ENCODE peak calls at places on chromosome 20, in six cellular contexts. K is lower lobe of right lung, F is IMR-90, X is astrocyte, S is brain microvascular endothelial cell, T is mesendoderm. L is an unnamed sample.

GRCh38 chr20:58706150-58706892 is 13.7 kb downstream of the NPEPL1 start:
- DNase-seq in T (no peak), F (no peak), X (no peak), K (no peak), S (no peak), L (no peak)

GRCh38 chr20:22533823-22534751 is 50.3 kb downstream of the FOXA2 start:
- DNase-seq in T (no peak), K (no peak), S (no peak), F (no peak), X (no peak), L (no peak)

GRCh38 chr20:10523438-10523837 is 88.3 kb downstream of the SLX4IP start:
- DNase-seq in F (no peak), S (no peak), T (no peak), K (no peak), X (no peak), L (no peak)

GRCh38 chr20:36465109-36466080 is 75.9 kb upstream of the MYL9 start:
- DNase-seq in T (peak; percentile 95), X (peak; percentile 83), K (no peak), F (peak; percentile 88), S (peak; percentile 86), L (peak; percentile 96)

GRCh38 chr20:58246346-58246745 is 17.9 kb upstream of the ANKRD60 start:
- DNase-seq in T (peak; percentile 72), X (peak; percentile 17), F (no peak), S (peak; percentile 29), K (no peak), L (no peak)

GRCh38 chr20:3628502-3629314 is 34.5 kb downstream of the GFRA4 start:
- DNase-seq in K (no peak), F (no peak), T (no peak), S (no peak), X (no peak), L (no peak)

GRCh38 chr20:8633366-8633765 is 435.5 kb upstream of the PLCB4 start:
- DNase-seq in F (peak; percentile 59), K (no peak), S (peak; percentile 25), X (peak; percentile 33), T (no peak), L (peak; percentile 26)

GRCh38 chr20:34375977-34376430 is 12.9 kb downstream of the ITCH start:
- DNase-seq in F (no peak), S (no peak), T (no peak), X (no peak), K (no peak), L (no peak)

GRCh38 chr20:36950432-36951197 is 893 bp downstream of the SAMHD1 start:
- DNase-seq in F (peak; percentile 22), K (peak; percentile 61), T (peak; percentile 45), X (no peak), S (peak; percentile 2), L (peak; percentile 33)

GRCh38 chr20:43431120-43431519 is 26.6 kb upstream of the SRSF6 start:
- DNase-seq in F (no peak), X (no peak), S (no peak), T (no peak), K (no peak), L (no peak)

GRCh38 chr20:49699200-49699992 is 14.3 kb downstream of the B4GALT5 start:
- DNase-seq in K (no peak), X (peak; percentile 81), T (no peak), F (peak; percentile 67), S (peak; percentile 75), L (no peak)

GRCh38 chr20:44629017-44629385 is 22.5 kb downstream of the ADA start:
- DNase-seq in T (no peak), X (no peak), F (no peak), K (no peak), S (no peak), L (no peak)

GRCh38 chr20:44627364-44628010 is 24.0 kb downstream of the ADA start:
- DNase-seq in F (no peak), K (no peak), X (no peak), T (peak; percentile 50), S (no peak), L (no peak)

GRCh38 chr20:44626278-44626677 is 25.2 kb downstream of the ADA start:
- DNase-seq in F (no peak), S (no peak), X (no peak), K (no peak), T (no peak), L (no peak)

GRCh38 chr20:44632103-44632752 is 19.3 kb downstream of the ADA start:
- DNase-seq in F (no peak), X (no peak), K (no peak), T (no peak), S (no peak), L (no peak)

GRCh38 chr20:44629542-44629941 is 22.0 kb downstream of the ADA start:
- DNase-seq in K (no peak), S (no peak), T (no peak), F (no peak), X (no peak), L (no peak)
- H3K36me3 ChIP-seq in K (peaks cover 3% of the 10 kb centered on the region), S (no peaks in the 10 kb centered on the region), T (no peaks in the 10 kb centered on the region), F (peaks cover 1% of the 10 kb centered on the region), X (no peaks in the 10 kb centered on the region), L (peaks cover 7% of the 10 kb centered on the region)

GRCh38 chr20:51299413-51299812 is 243.1 kb downstream of the NFATC2 start:
- DNase-seq in T (no peak), K (no peak), X (no peak), S (no peak), F (no peak), L (no peak)

GRCh38 chr20:51301026-51301425 is 241.5 kb downstream of the NFATC2 start:
- DNase-seq in F (no peak), S (no peak), T (no peak), X (no peak), K (no peak), L (no peak)

GRCh38 chr20:51298141-51298540 is 244.4 kb downstream of the NFATC2 start:
- DNase-seq in F (no peak), S (no peak), T (no peak), K (no peak), X (no peak), L (no peak)

GRCh38 chr20:51303731-51304670 is 238.5 kb downstream of the NFATC2 start:
- DNase-seq in X (no peak), T (no peak), F (no peak), K (no peak), S (no peak), L (no peak)

GRCh38 chr20:51300104-51300503 is 242.4 kb downstream of the NFATC2 start:
- DNase-seq in T (no peak), F (no peak), X (no peak), S (no peak), K (no peak), L (no peak)
- H3K4me3 ChIP-seq in T (peak overlapping the region; percentile 37), F (no peak overlapping the region), X (no peak overlapping the region), S (no peak overlapping the region), K (no peak overlapping the region), L (no peak overlapping the region)

DNA sequence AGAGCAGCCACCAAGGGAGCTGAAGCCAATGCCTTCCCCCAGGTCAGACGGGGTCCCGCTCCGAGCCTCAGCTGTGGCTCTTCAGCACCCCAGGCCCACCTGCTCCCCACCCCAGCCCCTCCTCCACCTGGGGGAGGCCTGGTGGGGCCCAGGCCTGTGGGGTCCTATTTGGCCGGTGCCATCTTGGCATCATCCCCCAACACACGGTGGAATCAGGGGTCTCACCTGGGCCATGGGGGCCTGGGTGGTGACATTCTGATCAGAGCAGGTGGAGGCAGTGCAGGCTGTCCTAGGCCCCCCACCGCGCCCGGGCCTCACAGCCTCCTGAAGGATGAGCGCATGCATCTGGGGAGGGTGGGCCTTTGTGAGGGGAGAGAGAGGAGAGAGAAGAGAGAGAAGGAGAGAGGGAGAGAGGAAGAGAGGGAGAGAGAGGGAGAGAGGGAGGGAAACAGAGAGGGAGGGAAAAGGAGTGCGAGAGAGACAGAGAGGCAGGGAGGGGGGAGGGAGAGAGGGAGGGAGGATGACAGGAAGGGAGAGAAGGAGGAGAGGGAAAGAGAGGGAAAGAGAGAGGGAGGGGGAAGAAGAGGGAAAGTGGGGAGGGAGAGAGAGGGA is 23.9 kb upstream of the RBBP8NL start:
- DNase-seq in F (no peak), X (no peak), K (no peak), S (no peak), T (peak; percentile 26), L (no peak)
- H3K27me3 ChIP-seq in F (peaks cover 45% of the 10 kb centered on the region), X (peaks cover 9% of the 10 kb centered on the region), K (peaks cover 56% of the 10 kb centered on the region), S (no peaks in the 10 kb centered on the region), T (no peaks in the 10 kb centered on the region), L (no peaks in the 10 kb centered on the region)

GRCh38 chr20:51790256-51790655 is 12.1 kb downstream of the SALL4 start:
- DNase-seq in K (no peak), T (no peak), F (no peak), X (no peak), S (no peak), L (no peak)
- H3K36me3 ChIP-seq in K (no peaks in the 10 kb centered on the region), T (peaks cover 35% of the 10 kb centered on the region), F (no peaks in the 10 kb centered on the region), X (no peaks in the 10 kb centered on the region), S (no peaks in the 10 kb centered on the region), L (no peaks in the 10 kb centered on the region)

DNA sequence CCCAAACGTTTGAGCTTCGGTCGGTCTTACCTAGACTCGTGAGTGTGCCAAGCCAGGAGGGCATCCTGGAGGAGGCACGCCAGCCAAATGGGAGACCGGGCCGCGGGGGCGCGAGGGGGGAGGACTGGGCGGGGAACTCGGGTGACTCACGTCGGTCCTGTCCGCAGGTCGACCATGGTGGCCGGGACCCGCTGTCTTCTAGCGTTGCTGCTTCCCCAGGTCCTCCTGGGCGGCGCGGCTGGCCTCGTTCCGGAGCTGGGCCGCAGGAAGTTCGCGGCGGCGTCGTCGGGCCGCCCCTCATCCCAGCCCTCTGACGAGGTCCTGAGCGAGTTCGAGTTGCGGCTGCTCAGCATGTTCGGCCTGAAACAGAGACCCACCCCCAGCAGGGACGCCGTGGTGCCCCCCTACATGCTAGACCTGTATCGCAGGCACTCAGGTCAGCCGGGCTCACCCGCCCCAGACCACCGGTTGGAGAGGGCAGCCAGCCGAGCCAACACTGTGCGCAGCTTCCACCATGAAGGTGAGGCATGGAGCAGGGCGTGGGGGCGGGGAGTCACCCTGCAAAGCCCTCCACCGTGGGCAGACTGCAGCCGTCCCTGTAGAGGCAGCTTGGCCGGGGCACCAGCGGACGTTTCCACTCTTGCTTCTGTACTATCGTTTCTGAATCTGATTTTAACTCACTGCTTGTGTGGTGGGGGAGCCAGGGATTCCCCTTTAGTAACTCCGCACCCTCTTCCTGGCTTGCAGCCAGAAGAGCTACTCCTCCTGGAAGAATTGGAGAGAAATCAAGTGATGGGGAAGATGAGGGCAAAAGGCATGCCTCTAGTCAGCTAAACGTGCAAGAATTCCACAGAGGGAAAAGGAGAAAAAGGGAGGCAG is 2.7 kb downstream of the BMP2 start:
- DNase-seq in X (peak; percentile 23), S (peak; percentile 14), T (peak; percentile 82), F (no peak), K (peak; percentile 76), L (no peak)
- H3K4me3 ChIP-seq in X (peak overlapping the region; percentile 69), S (peak overlapping the region; percentile 72), T (peak overlapping the region; percentile 44), F (peak overlapping the region; percentile 35), K (peak overlapping the region; percentile 84), L (no peak overlapping the region)

L was measured in MG63.